ENCODE peak calls at places on chromosomes 6 and 20, in four cellular contexts. C is cardiac fibroblast; S is naive thymus-derived CD4-positive, alpha-beta T cell; K is bronchial epithelial cell. N is an unnamed sample.

GRCh38 chr6:142207265-142207877 is 60.3 kb downstream of the VTA1 start:
- DNase-seq in K (peak), C (peak), S (peak), N (peak)

GRCh38 chr20:39909447-39909846 is 779.6 kb downstream of the MAFB start:
- DNase-seq in C (no peak), S (no peak), K (peak), N (no peak)

GRCh38 chr20:36173451-36173933 is 19.0 kb downstream of the EPB41L1 start:
- DNase-seq in C (peak), K (peak), S (peak), N (peak)

GRCh38 chr6:168102093-168102985 is 23.3 kb upstream of the FRMD1 start:
- DNase-seq in K (peak), S (no peak), C (no peak), N (no peak)

GRCh38 chr6:106159531-106159940 is 73.4 kb downstream of the PRDM1 start:
- DNase-seq in C (peak), K (peak), S (no peak), N (no peak)

GRCh38 chr20:32893878-32894483 is 35.3 kb downstream of the EFCAB8 start:
- DNase-seq in S (no peak), K (no peak), C (peak), N (peak)

GRCh38 chr6:36676142-36677058 is 2.1 kb upstream of the CDKN1A start:
- DNase-seq in S (no peak), C (no peak), K (peak), N (peak)

GRCh38 chr20:3935295-3935955 is 46.2 kb downstream of the PANK2 start:
- DNase-seq in K (no peak), C (no peak), S (no peak), N (no peak)

GRCh38 chr20:48786916-48787676 is 40.7 kb downstream of the PREX1 start:
- DNase-seq in C (no peak), K (no peak), S (no peak), N (no peak)

GRCh38 chr20:48309293-48309692 is 518.5 kb downstream of the PREX1 start:
- DNase-seq in C (no peak), K (no peak), S (no peak), N (no peak)

GRCh38 chr6:44869321-44869897 is 458.7 kb upstream of the RUNX2 start:
- DNase-seq in S (no peak), K (no peak), C (no peak), N (no peak)

GRCh38 chr6:110329348-110329728 is 28.8 kb downstream of the METTL24 start:
- DNase-seq in S (no peak), K (no peak), C (no peak), N (no peak)

GRCh38 chr6:97081010-97081573 is 156.6 kb downstream of the KLHL32 start:
- DNase-seq in K (no peak), C (no peak), S (no peak), N (no peak)

GRCh38 chr6:125784365-125784764 is 6.4 kb upstream of the NCOA7 start:
- DNase-seq in K (no peak), C (peak), S (no peak), N (no peak)

GRCh38 chr6:131828946-131829345 is 21.1 kb downstream of the ENPP1 start:
- DNase-seq in S (no peak), C (no peak), K (no peak), N (no peak)

GRCh38 chr20:60389441-60389840 is 431.2 kb downstream of the CDH26 start:
- DNase-seq in S (no peak), K (no peak), C (no peak), N (no peak)

GRCh38 chr20:63254237-63254535 is at the start of gene NKAIN4:
- DNase-seq in S (no peak), K (no peak), C (no peak), N (no peak)
- H3K4me3 ChIP-seq in S (no peak), K (peak), C (no peak), N (peak)

DNA sequence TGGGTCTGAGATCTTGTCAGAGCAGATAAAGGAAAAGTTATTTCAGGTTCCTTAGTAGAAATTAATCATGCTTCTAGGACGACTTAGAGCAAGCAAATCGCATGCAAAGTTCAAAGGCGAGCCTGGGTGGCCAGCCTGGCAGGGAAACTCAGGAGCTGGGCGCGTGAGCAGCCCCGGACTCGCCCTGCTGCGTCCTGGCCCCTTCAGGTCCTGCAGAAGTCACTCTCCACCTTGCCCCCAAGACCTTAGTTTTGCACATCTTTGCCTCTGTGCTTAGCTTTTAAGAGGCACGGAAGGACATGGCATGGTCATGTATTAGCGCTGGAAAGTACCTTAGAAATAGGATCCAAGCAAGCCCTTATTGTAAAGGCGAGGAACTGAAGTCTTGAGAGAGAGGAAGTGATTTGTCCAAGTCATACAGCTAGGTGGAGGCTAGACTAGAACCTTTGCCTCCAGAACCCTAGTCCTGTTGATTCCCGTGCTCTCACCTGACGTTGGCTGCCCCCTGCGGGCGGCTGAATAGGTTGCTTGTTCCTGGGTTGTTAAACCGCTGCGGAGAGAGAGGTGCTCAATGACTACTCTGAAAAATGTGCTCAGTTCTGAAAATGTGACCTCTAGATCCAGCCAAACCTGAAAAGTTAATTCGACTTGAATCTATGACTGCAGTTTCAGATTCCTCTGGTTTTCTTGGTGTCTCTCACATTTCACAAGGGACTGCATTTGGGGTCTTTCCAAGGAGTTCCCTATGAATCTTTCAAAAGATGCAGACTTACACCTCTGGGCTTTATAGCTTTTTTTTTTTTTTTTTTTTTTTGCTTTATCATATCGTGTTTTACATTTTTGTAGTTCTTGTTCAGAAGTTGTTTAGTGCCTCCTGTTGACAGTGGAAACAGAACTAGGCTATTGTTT is 2.7 kb downstream of the MYB start:
- DNase-seq in K (peak), C (peak), S (peak), N (peak)
- H3K4me3 ChIP-seq in K (peak), C (peak), S (peak), N (peak)

DNA sequence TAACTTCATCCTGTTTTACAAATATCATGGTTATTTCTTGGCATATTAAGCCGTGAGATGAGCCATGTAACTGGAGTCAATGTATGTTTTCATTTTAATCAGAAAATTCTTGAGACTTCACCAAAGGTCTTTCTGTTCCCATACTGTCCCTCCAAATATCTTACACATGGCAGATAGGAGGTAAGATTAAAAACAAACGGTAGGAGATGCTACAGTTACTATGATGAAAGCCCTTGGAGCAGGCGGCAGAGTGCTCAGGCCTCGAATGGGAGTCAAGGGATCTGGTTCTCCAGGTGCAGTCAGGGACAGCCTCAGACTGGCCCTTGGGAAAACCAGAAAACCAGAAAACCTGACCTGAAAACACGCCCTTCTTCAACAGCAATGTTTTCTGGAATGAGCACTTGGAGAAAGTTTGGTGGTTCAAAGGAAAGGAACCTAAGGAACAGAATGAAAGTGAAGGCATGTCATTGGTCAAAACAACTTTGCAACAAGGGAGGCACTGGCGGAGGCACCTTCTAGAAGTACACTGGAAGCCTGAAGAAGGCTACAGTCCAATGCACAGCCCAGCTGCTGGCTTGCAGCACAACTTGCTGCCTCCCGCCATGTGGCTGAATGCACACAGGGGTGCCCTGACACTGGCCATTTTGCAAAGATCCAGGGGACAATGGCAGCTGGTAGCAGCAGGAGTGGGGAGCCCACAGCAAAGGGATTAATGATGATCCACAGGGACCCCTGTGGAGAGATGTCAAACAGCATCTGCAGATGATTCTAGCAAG is 17.4 kb upstream of the FOXO3 start:
- DNase-seq in K (no peak), S (no peak), C (no peak), N (no peak)
- H3K4me3 ChIP-seq in K (no peak), S (no peak), C (no peak), N (no peak)

DNA sequence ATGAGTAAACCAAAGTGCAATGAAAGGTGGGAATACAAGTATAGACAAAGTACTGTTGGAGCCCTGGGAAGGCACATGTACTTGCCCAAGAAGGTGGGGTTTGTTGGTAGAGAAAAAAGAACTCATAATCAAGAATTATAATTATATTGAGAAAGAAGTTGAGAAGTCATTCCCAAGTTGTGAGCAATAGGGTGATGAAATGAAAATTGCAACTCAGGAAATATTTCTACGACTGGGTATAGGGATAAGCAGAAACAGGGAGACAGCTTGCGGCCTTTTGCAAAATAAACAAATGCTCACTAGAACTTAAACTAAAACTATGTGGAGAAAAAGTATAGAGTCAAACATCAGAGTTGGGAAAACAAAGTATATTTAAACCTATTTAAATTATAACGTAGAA is 250.7 kb upstream of the FAM83B start:
- DNase-seq in C (peak), K (peak), S (no peak), N (no peak)
- H3K4me3 ChIP-seq in C (no peak), K (no peak), S (no peak), N (no peak)

N was measured in WERI-Rb-1.